ENCODE peak calls at places on chromosomes 16 and 17, in four cellular contexts. B is HepG2, N is A549, A is IMR-90. Z is an unnamed sample.
A peak's percentile ranks its signal among the peaks of the same experiment; 100 is the strongest.

GRCh38 chr16:68105611-68106010 is 20.4 kb downstream of the NFATC3 start:
- DNase-seq in B (no peak), N (no peak), A (no peak), Z (no peak)

GRCh38 chr16:27547134-27547533 is 2.6 kb downstream of the GTF3C1 start:
- DNase-seq in B (no peak), N (no peak), A (peak; percentile 79), Z (peak; percentile 79)

GRCh38 chr17:7916799-7917198 is 710 bp upstream of the RNF227 start:
- DNase-seq in B (peak; percentile 5), N (no peak), A (peak; percentile 80), Z (peak; percentile 20)

GRCh38 chr17:83125515-83126274 is 46.3 kb downstream of the METRNL start:
- DNase-seq in B (no peak), N (no peak), A (no peak), Z (no peak)

GRCh38 chr17:27600471-27600870 is 30.5 kb upstream of the LGALS9 start:
- DNase-seq in B (no peak), N (no peak), A (no peak), Z (no peak)

GRCh38 chr17:57862990-57863667 is 13.3 kb upstream of the MRPS23 start:
- DNase-seq in B (peak; percentile 94), N (no peak), A (no peak), Z (no peak)

GRCh38 chr16:8962393-8963009 is 1.2 kb downstream of the USP7 start:
- DNase-seq in B (no peak), N (no peak), A (no peak), Z (peak; percentile 47)

GRCh38 chr17:27609606-27610303 is 21.2 kb upstream of the LGALS9 start:
- DNase-seq in B (peak; percentile 45), N (peak; percentile 46), A (peak; percentile 27), Z (no peak)

GRCh38 chr16:78205506-78205905 is 106.1 kb downstream of the WWOX start:
- DNase-seq in B (no peak), N (no peak), A (no peak), Z (no peak)

DNA sequence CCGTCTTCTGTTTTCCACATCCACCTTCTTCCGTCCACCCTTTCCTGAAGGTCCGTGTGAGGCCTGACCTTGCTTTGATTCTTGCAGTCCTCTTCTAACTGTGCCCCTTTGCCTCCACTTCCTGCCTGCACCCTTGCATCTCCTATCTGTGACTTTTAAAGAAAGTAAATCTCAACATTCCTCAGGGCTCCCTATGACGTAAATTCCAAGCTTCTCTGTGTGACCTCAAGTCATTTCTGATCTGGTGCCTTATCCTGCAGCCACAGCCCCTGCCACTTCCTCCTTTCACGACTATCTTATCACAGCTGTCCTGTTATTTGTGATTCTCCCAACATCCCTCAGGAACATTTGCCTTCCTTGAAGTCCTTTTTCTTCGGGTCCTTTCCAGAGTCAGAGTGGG is 520.5 kb downstream of the CDH13 start:
- DNase-seq in B (no peak), N (no peak), A (peak; percentile 6), Z (no peak)
- TF ChIP-seq MAZ in B (no peak), N (no peak), A (no peak), Z (no peak)

GRCh38 chr16:83951544-83951943 is 1.5 kb upstream of the OSGIN1 start:
- DNase-seq in B (no peak), N (no peak), A (no peak), Z (no peak)
- TF ChIP-seq MAZ in B (no peak), N (no peak), A (no peak), Z (no peak)

GRCh38 chr16:66622863-66623262 is 18.4 kb downstream of the CMTM3 start:
- DNase-seq in B (no peak), N (no peak), A (peak; percentile 32), Z (no peak)
- TF ChIP-seq MAZ in B (no peak), N (no peak), A (no peak), Z (no peak)

DNA sequence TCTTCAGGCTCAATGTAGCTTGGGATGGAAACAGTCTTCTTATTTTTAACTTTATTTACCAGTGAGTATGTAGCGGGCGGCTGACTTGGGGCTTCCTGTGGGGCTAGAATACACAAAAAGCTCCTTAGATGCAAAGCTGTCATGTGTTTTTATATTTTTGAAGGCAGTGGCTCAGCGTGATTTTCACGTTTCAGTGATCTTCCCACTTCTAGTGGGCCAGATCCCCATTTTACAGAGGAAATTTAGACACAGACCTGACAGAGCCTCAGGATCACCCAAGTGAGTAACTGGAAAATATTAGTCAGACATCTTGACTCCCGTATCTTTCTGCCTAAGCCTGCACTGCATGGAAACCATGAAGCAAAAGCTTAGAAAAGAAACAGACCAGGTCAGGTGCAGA is 19.2 kb upstream of the ZNF594 start:
- DNase-seq in B (no peak), N (no peak), A (no peak), Z (no peak)
- TF ChIP-seq MAZ in B (no peak), N (no peak), A (no peak), Z (no peak)

DNA sequence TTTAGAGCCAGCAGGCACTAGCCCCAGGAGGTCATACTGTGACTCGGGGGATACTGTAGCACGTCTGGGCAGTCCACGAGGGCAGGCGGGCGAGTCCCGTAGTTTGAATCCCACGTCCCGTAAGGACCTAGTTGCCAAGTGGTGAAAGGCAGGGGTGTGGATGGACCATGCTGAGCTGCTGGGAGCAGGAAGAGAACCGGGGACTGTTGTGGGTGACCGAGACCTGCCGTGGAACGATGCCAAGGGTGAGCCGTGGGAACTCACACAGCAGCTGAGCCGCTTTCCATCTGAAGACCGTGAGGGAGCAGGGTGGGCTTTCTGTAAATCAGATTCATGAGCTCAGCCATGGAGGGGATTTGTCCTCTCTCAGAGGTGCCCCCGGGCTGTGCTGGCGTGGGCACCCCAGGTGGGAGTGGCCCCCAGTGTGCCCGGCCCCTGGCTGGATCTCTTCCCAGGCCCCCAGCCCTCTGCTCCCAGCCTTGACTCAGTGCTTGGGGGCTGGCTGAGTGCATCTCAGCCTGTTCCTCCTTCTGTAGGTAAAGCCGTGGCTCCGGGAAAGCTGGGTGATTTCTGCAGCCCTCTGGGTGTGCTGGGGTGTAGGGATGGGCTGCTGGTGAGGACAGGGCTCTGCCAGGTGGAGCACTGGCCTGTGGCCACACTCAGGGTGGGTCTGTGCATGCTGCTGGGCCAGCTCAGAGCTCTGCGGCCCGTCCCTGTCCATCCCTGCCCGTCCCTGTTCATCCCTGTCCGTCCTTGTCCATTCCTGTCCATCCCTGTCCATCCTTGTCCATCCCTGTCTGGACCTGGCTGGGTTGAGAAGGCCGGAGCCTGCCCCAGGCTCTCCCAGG is 13.6 kb downstream of the ASPSCR1 start:
- DNase-seq in B (no peak), N (no peak), A (no peak), Z (no peak)
- TF ChIP-seq MAZ in B (no peak), N (no peak), A (no peak), Z (no peak)